ENCODE peak calls at places on chromosomes 3 and 15, in nine cellular contexts. E is neural progenitor cell, I is MM.1S, Y is SK-N-SH, Z is GM23248, F is HCT116, K is OCI-LY7, X is GM23338, G is PC-3. H is an unnamed sample. For H3K4me1, the result is how much of the 10 kb centered on the place peaks cover.

GRCh38 chr3:29285356-29286070 is 4.6 kb downstream of the RBMS3 start:
- DNase-seq in E (no peak), I (no peak), Y (no peak), Z (peak), F (no peak), K (no peak), X (no peak), G (peak), H (no peak)

GRCh38 chr15:92324036-92324963 is 69.4 kb upstream of the ST8SIA2 start:
- DNase-seq in E (no peak), I (no peak), Y (peak), Z (no peak), F (no peak), K (no peak), X (no peak), G (no peak), H (no peak)

GRCh38 chr3:113094514-113094913 is 103.7 kb downstream of the GTPBP8 start:
- DNase-seq in E (peak), I (no peak), Y (no peak), Z (no peak), F (no peak), K (no peak), X (peak), G (no peak), H (no peak)

GRCh38 chr3:48990636-48991421 is 788 bp downstream of the P4HTM start:
- DNase-seq in E (peak), I (peak), Y (no peak), Z (peak), F (no peak), K (peak), X (peak), G (peak), H (peak)

GRCh38 chr3:154886437-154886836 is 193.7 kb upstream of the MME start:
- DNase-seq in E (no peak), I (no peak), Y (peak), Z (peak), F (no peak), K (no peak), X (no peak), G (peak), H (peak)

GRCh38 chr3:126373682-126374601 is 16.7 kb upstream of the KLF15 start:
- DNase-seq in E (no peak), I (peak), Y (no peak), Z (peak), F (no peak), K (no peak), X (no peak), G (no peak), H (no peak)

GRCh38 chr3:125110016-125110875 is 54.4 kb upstream of the HEG1 start:
- DNase-seq in E (no peak), I (no peak), Y (no peak), Z (peak), F (peak), K (no peak), X (no peak), G (peak), H (peak)

GRCh38 chr3:126494831-126495230 is 19.1 kb upstream of the ZXDC start:
- DNase-seq in E (no peak), I (no peak), Y (no peak), Z (no peak), F (no peak), K (no peak), X (no peak), G (no peak), H (no peak)

GRCh38 chr3:100006570-100007271 is 107.6 kb downstream of the FILIP1L start:
- DNase-seq in E (no peak), I (no peak), Y (no peak), Z (peak), F (no peak), K (no peak), X (peak), G (peak), H (no peak)

GRCh38 chr3:61915296-61915695 is 353.9 kb downstream of the PTPRG start:
- DNase-seq in E (no peak), I (no peak), Y (no peak), Z (no peak), F (no peak), K (no peak), X (no peak), G (no peak), H (no peak)

GRCh38 chr15:79167776-79168175 is 77.2 kb upstream of the RASGRF1 start:
- DNase-seq in E (no peak), I (no peak), Y (no peak), Z (no peak), F (no peak), K (no peak), X (no peak), G (no peak), H (no peak)

GRCh38 chr15:35481992-35482391 is 64.0 kb downstream of the DPH6 start:
- DNase-seq in E (no peak), I (no peak), Y (no peak), Z (peak), F (peak), K (no peak), X (peak), G (peak), H (peak)

GRCh38 chr3:62095756-62096155 is 277.6 kb downstream of the FEZF2 start:
- DNase-seq in E (no peak), I (no peak), Y (no peak), Z (peak), F (no peak), K (no peak), X (no peak), G (no peak), H (no peak)

GRCh38 chr15:28884151-28884940 is 1.4 kb upstream of the APBA2 start:
- DNase-seq in E (no peak), I (no peak), Y (no peak), Z (no peak), F (no peak), K (no peak), X (no peak), G (no peak), H (no peak)

GRCh38 chr3:1091276-1091675 is 1.5 kb upstream of the CNTN6 start:
- DNase-seq in E (no peak), I (no peak), Y (no peak), Z (no peak), F (no peak), K (no peak), X (no peak), G (no peak), H (no peak)

GRCh38 chr3:177427096-177427495 is 229.8 kb upstream of the TBL1XR1 start:
- DNase-seq in E (no peak), I (peak), Y (no peak), Z (no peak), F (no peak), K (peak), X (no peak), G (no peak), H (no peak)

GRCh38 chr3:43621406-43621973 is 321 bp downstream of the ANO10 start:
- DNase-seq in E (no peak), I (no peak), Y (no peak), Z (no peak), F (no peak), K (no peak), X (no peak), G (no peak), H (peak)

GRCh38 chr3:12750658-12751071 is 8.4 kb downstream of the TMEM40 start:
- DNase-seq in E (no peak), I (no peak), Y (no peak), Z (peak), F (no peak), K (no peak), X (no peak), G (peak), H (no peak)

GRCh38 chr3:149388001-149388435 is 10.6 kb upstream of the TM4SF1 start:
- DNase-seq in E (no peak), I (no peak), Y (no peak), Z (peak), F (no peak), K (no peak), X (no peak), G (peak), H (peak)

GRCh38 chr3:114562557-114562956 is 268.7 kb downstream of the TIGIT start:
- DNase-seq in E (no peak), I (no peak), Y (no peak), Z (no peak), F (no peak), K (no peak), X (no peak), G (no peak), H (no peak)

GRCh38 chr15:96887730-96888129 is 557.2 kb downstream of the NR2F2 start:
- DNase-seq in E (no peak), I (no peak), Y (no peak), Z (no peak), F (no peak), K (no peak), X (no peak), G (peak), H (no peak)

GRCh38 chr15:64134322-64134829 is 17.2 kb upstream of the SNX22 start:
- DNase-seq in E (no peak), I (no peak), Y (no peak), Z (no peak), F (no peak), K (no peak), X (no peak), G (peak), H (no peak)

GRCh38 chr3:128083396-128083795 is 31.2 kb downstream of the SEC61A1 start:
- DNase-seq in E (peak), I (no peak), Y (no peak), Z (no peak), F (no peak), K (no peak), X (no peak), G (no peak), H (no peak)

GRCh38 chr3:58835075-58835474 is 168.5 kb upstream of the FAM3D start:
- DNase-seq in E (no peak), I (no peak), Y (no peak), Z (peak), F (no peak), K (no peak), X (no peak), G (peak), H (no peak)

GRCh38 chr3:4729061-4729973 is 236.2 kb downstream of the ITPR1 start:
- DNase-seq in E (no peak), I (no peak), Y (no peak), Z (no peak), F (no peak), K (no peak), X (no peak), G (no peak), H (no peak)

GRCh38 chr3:107238787-107239186 is 138.5 kb upstream of the CCDC54 start:
- DNase-seq in E (no peak), I (no peak), Y (no peak), Z (no peak), F (no peak), K (no peak), X (no peak), G (no peak), H (no peak)

GRCh38 chr3:47398218-47398617 is 17.4 kb downstream of the PTPN23 start:
- DNase-seq in E (no peak), I (no peak), Y (no peak), Z (no peak), F (no peak), K (no peak), X (no peak), G (no peak), H (no peak)

GRCh38 chr15:29106551-29107290 is 162.9 kb downstream of the NSMCE3 start:
- DNase-seq in E (no peak), I (no peak), Y (no peak), Z (peak), F (no peak), K (no peak), X (no peak), G (no peak), H (no peak)

DNA sequence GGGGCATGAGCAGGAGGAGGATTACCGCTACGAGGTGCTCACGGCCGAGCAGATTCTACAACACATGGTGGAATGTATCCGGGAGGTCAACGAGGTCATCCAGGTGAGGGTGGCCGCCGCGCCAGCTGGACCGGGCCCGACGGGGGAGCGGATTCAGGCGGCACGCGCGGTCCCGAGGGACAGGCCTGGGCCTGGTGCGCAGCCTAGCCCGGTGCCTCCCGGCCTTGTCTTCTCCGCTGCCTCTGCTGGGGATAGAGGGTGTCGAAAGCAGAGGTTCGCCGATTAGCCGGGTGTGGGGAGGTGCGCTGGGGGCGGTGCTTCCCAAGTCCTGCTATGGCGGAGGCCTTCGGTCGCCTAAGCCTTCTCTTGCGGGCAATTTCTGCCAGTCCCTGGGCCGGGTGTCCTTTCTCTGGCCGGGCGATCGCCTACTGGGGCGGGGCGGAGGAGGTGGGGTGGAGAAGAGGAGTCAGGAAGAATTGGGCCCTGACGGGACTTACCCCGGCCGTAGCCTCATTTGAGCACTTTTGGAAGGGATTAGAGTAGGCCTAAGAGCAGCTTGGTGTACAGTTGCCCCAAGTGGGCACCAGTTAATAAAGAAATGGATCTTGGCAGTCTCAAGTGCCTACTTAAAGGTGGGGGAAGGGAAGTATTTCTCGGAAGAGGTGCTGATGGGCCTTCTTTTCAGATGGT is 927 bp downstream of the ARIH1 start:
- DNase-seq in E (peak), I (peak), Y (peak), Z (peak), F (peak), K (peak), X (peak), G (peak), H (peak)
- H3K4me1 ChIP-seq in E (under half), I (under half), Y (under half), Z (under half), F (under half), K (under half), X (under half), G (under half), H (under half)

GRCh38 chr3:165254812-165255211 is 58.6 kb upstream of the SLITRK3 start:
- DNase-seq in E (peak), I (peak), Y (peak), Z (peak), F (peak), K (no peak), X (peak), G (peak), H (peak)

GRCh38 chr3:165256554-165256953 is 60.4 kb upstream of the SLITRK3 start:
- DNase-seq in E (no peak), I (peak), Y (no peak), Z (no peak), F (no peak), K (no peak), X (no peak), G (peak), H (no peak)

DNA sequence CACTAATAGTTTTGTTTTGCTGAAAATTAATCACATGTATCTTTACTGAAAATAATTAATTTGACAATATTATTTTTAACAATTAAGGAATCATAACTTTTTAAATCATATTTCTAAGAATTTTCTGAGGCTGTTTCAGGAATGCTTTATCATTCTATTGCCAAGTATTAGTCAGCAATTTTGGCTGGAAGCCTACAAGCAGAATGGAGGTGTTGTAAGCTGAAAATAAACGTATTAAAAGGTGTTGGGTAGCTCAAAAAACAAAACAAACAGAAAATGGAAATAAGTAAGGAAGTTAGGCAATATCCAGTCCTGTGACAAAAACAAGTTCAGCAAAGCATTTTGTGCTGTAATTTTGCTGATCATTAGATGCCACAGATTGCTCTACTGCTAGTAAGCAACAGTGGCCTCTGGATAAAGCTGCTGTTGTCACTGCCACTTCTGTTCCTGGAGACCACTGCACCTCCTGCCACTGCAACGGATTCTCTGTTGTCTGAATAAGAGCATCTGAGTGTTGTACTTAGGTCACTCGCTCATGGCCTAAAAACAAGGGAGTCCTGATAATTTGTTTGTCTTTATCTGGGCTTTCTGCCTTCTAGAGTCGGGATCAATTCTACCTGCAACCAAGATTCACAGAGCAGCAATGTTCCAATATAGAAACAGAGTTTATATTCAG is 63.5 kb upstream of the SLITRK3 start:
- DNase-seq in E (peak), I (no peak), Y (no peak), Z (peak), F (no peak), K (no peak), X (no peak), G (peak), H (no peak)
- H3K27ac ChIP-seq in E (peak), I (no peak), Y (no peak), Z (no peak), F (no peak), K (no peak), X (no peak), G (no peak), H (no peak)

GRCh38 chr15:25188051-25188450 is 233.3 kb downstream of the SNRPN start:
- DNase-seq in E (no peak), I (no peak), Y (no peak), Z (no peak), F (no peak), K (no peak), X (no peak), G (no peak), H (no peak)

GRCh38 chr15:25189551-25189950 is 234.8 kb downstream of the SNRPN start:
- DNase-seq in E (no peak), I (no peak), Y (no peak), Z (no peak), F (no peak), K (no peak), X (no peak), G (no peak), H (no peak)

GRCh38 chr15:25186906-25187645 is 232.3 kb downstream of the SNRPN start:
- DNase-seq in E (no peak), I (no peak), Y (no peak), Z (no peak), F (no peak), K (no peak), X (no peak), G (no peak), H (no peak)

GRCh38 chr15:25188551-25189101 is 233.8 kb downstream of the SNRPN start:
- DNase-seq in E (no peak), I (no peak), Y (no peak), Z (no peak), F (no peak), K (no peak), X (no peak), G (no peak), H (no peak)

DNA sequence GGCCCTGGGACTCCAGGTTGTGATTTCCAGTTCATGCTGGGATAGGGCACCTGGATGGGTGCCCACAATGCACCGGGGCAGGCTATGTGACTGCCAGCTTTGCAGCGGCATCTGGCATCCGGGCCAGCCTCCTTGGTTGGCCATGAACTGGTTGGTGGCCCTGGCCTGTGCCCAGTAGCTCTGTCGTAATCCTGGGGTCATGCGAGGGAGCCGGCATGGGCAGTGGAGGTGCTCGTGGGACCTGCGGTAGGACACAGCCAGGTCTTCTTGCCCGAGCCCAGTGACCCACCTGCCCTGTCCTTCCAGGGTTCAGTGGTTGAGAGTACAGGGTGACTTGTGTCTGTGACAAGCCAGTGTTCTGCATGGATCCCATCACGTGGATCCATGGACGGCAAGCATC is 237.9 kb downstream of the SNRPN start:
- DNase-seq in E (no peak), I (no peak), Y (no peak), Z (no peak), F (no peak), K (no peak), X (no peak), G (no peak), H (no peak)
- TF ChIP-seq EZH2phosphoT487 in E (no peak), I (no peak), Y (no peak), Z (no peak), F (no peak), K (no peak), X (no peak), G (no peak), H (no peak)

GRCh38 chr15:85584791-85585360 is 204.5 kb downstream of the AKAP13 start:
- DNase-seq in E (no peak), I (no peak), Y (no peak), Z (no peak), F (no peak), K (no peak), X (no peak), G (no peak), H (no peak)
- H3K4me1 ChIP-seq in E (under half), I (under half), Y (under half), Z (half or more), F (under half), K (under half), X (under half), G (half or more), H (under half)

H was measured in hepatocyte.